ENCODE peak calls at places on chromosomes 6 and 20, in four cellular contexts. One of them, this sample, is unnamed.

GRCh38 chr20:63502671-63503172 is 3.8 kb upstream of the EEF1A2 start:
- DNase-seq in psoas muscle: peak; percentile 56
- DNase-seq in cardiac muscle cell: no peak
- DNase-seq in neural progenitor cell: no peak
- DNase-seq in this sample: no peak

GRCh38 chr20:24309596-24309995 is 159.8 kb upstream of the SYNDIG1 start:
- DNase-seq in neural progenitor cell: no peak
- DNase-seq in psoas muscle: no peak
- DNase-seq in cardiac muscle cell: no peak
- DNase-seq in this sample: no peak

GRCh38 chr6:3314176-3314575 is 55.4 kb downstream of the PSMG4 start:
- DNase-seq in cardiac muscle cell: no peak
- DNase-seq in psoas muscle: no peak
- DNase-seq in neural progenitor cell: no peak
- DNase-seq in this sample: no peak

GRCh38 chr6:131029661-131030297 is 33.3 kb downstream of the EPB41L2 start:
- DNase-seq in psoas muscle: no peak
- DNase-seq in neural progenitor cell: peak; percentile 40
- DNase-seq in cardiac muscle cell: peak; percentile 12
- DNase-seq in this sample: no peak

GRCh38 chr6:40972814-40973213 is 66.2 kb downstream of the UNC5CL start:
- DNase-seq in cardiac muscle cell: no peak
- DNase-seq in neural progenitor cell: no peak
- DNase-seq in psoas muscle: no peak
- DNase-seq in this sample: no peak

GRCh38 chr20:3093861-3094361 is 9.4 kb upstream of the AVP start:
- DNase-seq in psoas muscle: no peak
- DNase-seq in cardiac muscle cell: no peak
- DNase-seq in neural progenitor cell: no peak
- DNase-seq in this sample: no peak

GRCh38 chr6:47405273-47405672 is 72.3 kb upstream of the CD2AP start:
- DNase-seq in cardiac muscle cell: no peak
- DNase-seq in psoas muscle: no peak
- DNase-seq in neural progenitor cell: no peak
- DNase-seq in this sample: peak; percentile 51

GRCh38 chr6:146526192-146526591 is 17.4 kb upstream of the RAB32 start:
- DNase-seq in neural progenitor cell: no peak
- DNase-seq in cardiac muscle cell: no peak
- DNase-seq in psoas muscle: no peak
- DNase-seq in this sample: no peak

GRCh38 chr6:3929281-3929798 is 80.2 kb downstream of the FAM50B start:
- DNase-seq in neural progenitor cell: no peak
- DNase-seq in psoas muscle: peak; percentile 61
- DNase-seq in cardiac muscle cell: no peak
- DNase-seq in this sample: no peak

GRCh38 chr20:4261333-4262284 is 246.3 kb upstream of the RNF24 start:
- DNase-seq in cardiac muscle cell: no peak
- DNase-seq in psoas muscle: no peak
- DNase-seq in neural progenitor cell: no peak
- DNase-seq in this sample: no peak

GRCh38 chr6:47276377-47276776 is 33.3 kb downstream of the TNFRSF21 start:
- DNase-seq in cardiac muscle cell: no peak
- DNase-seq in neural progenitor cell: no peak
- DNase-seq in psoas muscle: no peak
- DNase-seq in this sample: no peak

GRCh38 chr20:31709939-31710338 is 12.7 kb downstream of the BCL2L1 start:
- DNase-seq in neural progenitor cell: no peak
- DNase-seq in psoas muscle: no peak
- DNase-seq in cardiac muscle cell: no peak
- DNase-seq in this sample: no peak

GRCh38 chr20:41650221-41650948 is 32.2 kb upstream of the CHD6 start:
- DNase-seq in neural progenitor cell: no peak
- DNase-seq in cardiac muscle cell: no peak
- DNase-seq in psoas muscle: no peak
- DNase-seq in this sample: no peak

GRCh38 chr6:10177703-10178102 is 237.2 kb downstream of the TFAP2A start:
- DNase-seq in psoas muscle: no peak
- DNase-seq in cardiac muscle cell: no peak
- DNase-seq in neural progenitor cell: no peak
- DNase-seq in this sample: no peak

GRCh38 chr6:146819596-146820320 is 221.0 kb downstream of the ADGB start:
- DNase-seq in neural progenitor cell: no peak
- DNase-seq in cardiac muscle cell: no peak
- DNase-seq in psoas muscle: no peak
- DNase-seq in this sample: no peak

GRCh38 chr6:111011360-111012142 is 29.7 kb downstream of the RPF2 start:
- DNase-seq in cardiac muscle cell: peak; percentile 59
- DNase-seq in psoas muscle: no peak
- DNase-seq in neural progenitor cell: peak; percentile 48
- DNase-seq in this sample: no peak

GRCh38 chr6:25278557-25278913 is 639 bp upstream of the CARMIL1 start:
- DNase-seq in cardiac muscle cell: peak; percentile 31
- DNase-seq in psoas muscle: no peak
- DNase-seq in neural progenitor cell: peak; percentile 62
- DNase-seq in this sample: no peak

GRCh38 chr6:30703821-30704220 is 13.0 kb upstream of the NRM start:
- DNase-seq in psoas muscle: no peak
- DNase-seq in cardiac muscle cell: no peak
- DNase-seq in neural progenitor cell: no peak
- DNase-seq in this sample: no peak

GRCh38 chr6:43070028-43070632 is 6.0 kb upstream of the PTK7 start:
- DNase-seq in cardiac muscle cell: peak; percentile 61
- DNase-seq in psoas muscle: no peak
- DNase-seq in neural progenitor cell: peak; percentile 76
- DNase-seq in this sample: no peak

GRCh38 chr20:54123587-54124180 is 50.1 kb downstream of the CYP24A1 start:
- DNase-seq in neural progenitor cell: peak; percentile 5
- DNase-seq in psoas muscle: no peak
- DNase-seq in cardiac muscle cell: peak; percentile 23
- DNase-seq in this sample: peak; percentile 83

GRCh38 chr20:45950330-45950646 is 15.8 kb downstream of the PCIF1 start:
- DNase-seq in cardiac muscle cell: no peak
- DNase-seq in neural progenitor cell: no peak
- DNase-seq in psoas muscle: no peak
- DNase-seq in this sample: no peak

GRCh38 chr6:35718911-35719381 is 17.9 kb upstream of the ARMC12 start:
- DNase-seq in neural progenitor cell: no peak
- DNase-seq in psoas muscle: no peak
- DNase-seq in cardiac muscle cell: no peak
- DNase-seq in this sample: no peak

GRCh38 chr6:8825726-8826125 is 390.4 kb upstream of the SLC35B3 start:
- DNase-seq in neural progenitor cell: no peak
- DNase-seq in psoas muscle: no peak
- DNase-seq in cardiac muscle cell: no peak
- DNase-seq in this sample: no peak

GRCh38 chr6:14210663-14211595 is 93.4 kb downstream of the CD83 start:
- DNase-seq in neural progenitor cell: peak; percentile 94
- DNase-seq in psoas muscle: peak; percentile 96
- DNase-seq in cardiac muscle cell: peak; percentile 95
- DNase-seq in this sample: peak; percentile 94

GRCh38 chr6:122869437-122870024 is 80.5 kb downstream of the SMPDL3A start:
- DNase-seq in psoas muscle: no peak
- DNase-seq in cardiac muscle cell: peak; percentile 63
- DNase-seq in neural progenitor cell: peak; percentile 69
- DNase-seq in this sample: no peak

GRCh38 chr20:4829494-4830211 is 107.9 kb downstream of the PRND start:
- DNase-seq in psoas muscle: no peak
- DNase-seq in cardiac muscle cell: no peak
- DNase-seq in neural progenitor cell: no peak
- DNase-seq in this sample: no peak

GRCh38 chr6:125571207-125571740 is 178.2 kb upstream of the HEY2 start:
- DNase-seq in neural progenitor cell: no peak
- DNase-seq in psoas muscle: no peak
- DNase-seq in cardiac muscle cell: no peak
- DNase-seq in this sample: no peak

GRCh38 chr6:166341915-166342292 is 441 bp downstream of the SFT2D1 start:
- DNase-seq in psoas muscle: no peak
- DNase-seq in neural progenitor cell: peak; percentile 44
- DNase-seq in cardiac muscle cell: no peak
- DNase-seq in this sample: no peak

GRCh38 chr6:3014675-3015066 is 15.0 kb downstream of the NQO2 start:
- DNase-seq in psoas muscle: no peak
- DNase-seq in neural progenitor cell: no peak
- DNase-seq in cardiac muscle cell: no peak
- DNase-seq in this sample: no peak

GRCh38 chr20:1415667-1416468 is 23.0 kb upstream of the FKBP1A start:
- DNase-seq in psoas muscle: no peak
- DNase-seq in neural progenitor cell: no peak
- DNase-seq in cardiac muscle cell: no peak
- DNase-seq in this sample: no peak
- H3K27ac ChIP-seq in psoas muscle: no peak overlapping the region
- H3K27ac ChIP-seq in neural progenitor cell: no peak overlapping the region
- H3K27ac ChIP-seq in cardiac muscle cell: no peak overlapping the region
- H3K27ac ChIP-seq in this sample: no peak overlapping the region

DNA sequence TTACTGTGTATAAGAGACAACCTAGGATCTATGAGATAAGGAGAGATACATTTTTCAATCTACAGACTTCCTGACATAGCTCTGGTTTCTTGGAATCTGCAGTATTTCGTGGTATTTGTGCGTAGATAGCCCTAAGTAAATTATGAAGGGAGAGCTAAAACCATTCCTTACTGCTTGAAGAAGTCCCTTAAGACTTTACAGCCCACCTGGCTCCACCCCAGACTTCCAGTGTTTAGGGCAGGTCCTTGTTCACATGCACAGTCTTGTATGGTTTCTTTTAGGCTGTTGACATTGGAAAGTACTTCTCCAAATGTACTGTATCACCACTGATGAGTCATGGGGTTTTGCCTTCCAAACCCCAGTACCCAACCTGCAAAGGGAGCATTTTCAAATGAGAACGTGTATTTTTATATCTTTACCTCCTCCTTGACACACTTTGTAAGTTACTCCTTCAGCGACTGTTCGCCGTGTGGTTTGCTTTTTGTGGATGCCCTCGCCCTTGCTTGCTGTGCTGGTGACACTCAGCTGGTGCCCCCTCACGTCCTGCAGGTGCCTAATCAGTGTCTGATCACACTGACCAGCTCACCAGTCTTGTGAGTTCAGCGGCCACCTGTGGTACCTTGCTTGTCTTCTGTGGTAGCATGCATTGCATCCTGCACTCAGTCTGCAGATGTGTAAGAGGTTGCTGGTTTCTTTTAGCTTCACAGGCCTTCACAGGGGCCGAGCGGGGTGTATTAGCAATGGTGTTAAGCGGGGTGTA is 73.3 kb downstream of the IGF2R start:
- DNase-seq in psoas muscle: no peak
- DNase-seq in neural progenitor cell: no peak
- DNase-seq in cardiac muscle cell: no peak
- DNase-seq in this sample: no peak
- H3K4me3 ChIP-seq in psoas muscle: no peak overlapping the region
- H3K4me3 ChIP-seq in neural progenitor cell: no peak overlapping the region
- H3K4me3 ChIP-seq in cardiac muscle cell: no peak overlapping the region
- H3K4me3 ChIP-seq in this sample: no peak overlapping the region

GRCh38 chr20:36872857-36873256 is 3.1 kb upstream of the TLDC2 start:
- DNase-seq in psoas muscle: peak; percentile 56
- DNase-seq in cardiac muscle cell: no peak
- DNase-seq in neural progenitor cell: no peak
- DNase-seq in this sample: no peak
- H3K4me1 ChIP-seq in psoas muscle: no peaks in the 10 kb centered on the region
- H3K4me1 ChIP-seq in cardiac muscle cell: no peaks in the 10 kb centered on the region
- H3K4me1 ChIP-seq in neural progenitor cell: no peaks in the 10 kb centered on the region
- H3K4me1 ChIP-seq in this sample: no peaks in the 10 kb centered on the region

DNA sequence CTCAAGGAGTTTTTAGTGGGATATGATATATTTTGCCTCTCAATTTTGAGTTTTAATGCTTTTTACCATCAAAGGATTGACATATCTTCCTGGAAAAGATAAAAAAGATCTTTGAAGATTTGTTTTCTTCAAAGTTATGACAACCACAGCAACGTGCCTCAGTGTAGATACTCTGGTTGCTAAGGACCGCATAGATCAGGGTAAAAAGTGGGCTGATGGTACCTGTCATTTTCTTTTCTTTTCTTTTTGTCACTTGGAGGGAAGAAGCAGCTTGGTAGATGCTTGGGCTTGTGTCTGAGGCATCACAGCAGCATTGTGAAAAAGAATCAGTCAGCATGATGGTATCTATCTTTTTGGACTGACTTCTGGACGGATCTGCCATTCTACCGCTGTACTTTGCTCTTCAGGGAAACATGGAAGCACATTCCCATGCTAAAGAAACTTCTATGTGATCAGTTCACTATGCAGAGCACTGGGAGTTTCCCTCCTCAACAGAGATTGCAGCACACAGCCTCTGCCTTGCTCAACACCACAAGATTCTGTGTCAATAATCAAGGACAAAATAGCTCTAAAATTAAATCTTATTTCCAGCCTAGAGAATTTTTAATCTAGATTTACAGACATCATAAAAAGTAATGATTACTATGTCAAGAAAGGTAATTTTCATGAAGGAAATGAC is 54.8 kb upstream of the SGK1 start:
- DNase-seq in psoas muscle: no peak
- DNase-seq in cardiac muscle cell: no peak
- DNase-seq in neural progenitor cell: no peak
- DNase-seq in this sample: peak; percentile 61
- H3K27ac ChIP-seq in psoas muscle: peak overlapping the region; percentile 36
- H3K27ac ChIP-seq in cardiac muscle cell: no peak overlapping the region
- H3K27ac ChIP-seq in neural progenitor cell: no peak overlapping the region
- H3K27ac ChIP-seq in this sample: peak overlapping the region; percentile 67

DNA sequence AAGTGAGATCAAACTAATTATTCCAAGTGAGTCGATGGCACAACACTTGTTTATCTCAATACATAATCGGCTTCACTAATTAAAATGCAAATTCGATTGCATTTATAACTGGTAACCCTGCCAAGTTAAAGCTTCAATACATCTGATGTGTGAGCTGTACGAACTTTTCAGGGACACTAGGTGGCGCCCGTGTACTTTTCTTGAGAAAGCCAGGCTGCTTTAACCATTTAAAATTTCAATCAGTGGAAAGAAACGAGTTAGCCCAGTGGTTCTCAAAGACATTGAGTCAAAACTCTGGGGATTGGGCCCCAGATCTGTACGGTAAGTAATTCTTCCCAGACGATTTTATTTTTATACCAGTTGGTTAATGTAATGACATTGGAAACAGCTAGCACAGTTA is 102.7 kb downstream of the LAMP5 start:
- DNase-seq in neural progenitor cell: peak; percentile 84
- DNase-seq in cardiac muscle cell: peak; percentile 81
- DNase-seq in psoas muscle: peak; percentile 55
- DNase-seq in this sample: peak; percentile 45
- H3K4me3 ChIP-seq in neural progenitor cell: no peak overlapping the region
- H3K4me3 ChIP-seq in cardiac muscle cell: no peak overlapping the region
- H3K4me3 ChIP-seq in psoas muscle: no peak overlapping the region
- H3K4me3 ChIP-seq in this sample: no peak overlapping the region

GRCh38 chr20:50434321-50434652 is 75.9 kb upstream of the PTPN1 start:
- DNase-seq in neural progenitor cell: no peak
- DNase-seq in cardiac muscle cell: no peak
- DNase-seq in psoas muscle: no peak
- DNase-seq in this sample: no peak
- H3K4me1 ChIP-seq in neural progenitor cell: no peaks in the 10 kb centered on the region
- H3K4me1 ChIP-seq in cardiac muscle cell: peaks cover 4% of the 10 kb centered on the region
- H3K4me1 ChIP-seq in psoas muscle: peaks cover 11% of the 10 kb centered on the region
- H3K4me1 ChIP-seq in this sample: no peaks in the 10 kb centered on the region

DNA sequence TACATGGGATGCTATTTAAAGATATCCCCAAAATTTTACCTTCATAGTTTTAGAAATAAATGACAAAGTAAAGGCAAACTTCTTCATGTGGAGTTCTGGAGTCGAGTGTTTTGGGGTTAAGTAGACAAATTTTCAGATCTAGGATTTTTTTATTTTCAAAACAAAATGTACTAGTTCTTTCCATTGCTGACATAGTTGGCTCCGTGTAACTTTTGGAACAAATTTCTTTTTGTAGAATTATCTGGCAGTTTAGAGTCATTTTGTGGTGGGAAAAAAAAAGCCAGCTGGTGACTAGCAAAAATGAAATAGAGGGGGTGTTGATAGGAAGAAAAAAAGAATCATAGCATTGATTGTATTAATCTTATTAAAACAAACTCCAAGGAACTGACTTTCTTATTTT is 131.6 kb upstream of the TCF21 start:
- DNase-seq in neural progenitor cell: no peak
- DNase-seq in cardiac muscle cell: no peak
- DNase-seq in psoas muscle: no peak
- DNase-seq in this sample: no peak
- H3K27ac ChIP-seq in neural progenitor cell: no peak overlapping the region
- H3K27ac ChIP-seq in cardiac muscle cell: no peak overlapping the region
- H3K27ac ChIP-seq in psoas muscle: no peak overlapping the region
- H3K27ac ChIP-seq in this sample: no peak overlapping the region